ENCODE peak calls at places on chromosomes 3 and 15, in six cellular contexts. N is left colon, H is GM19239, P is SJSA1, M is tibial artery, U is smooth muscle cell of the brain vasculature. B is an unnamed sample.

GRCh38 chr3:178245385-178245778 is 290.9 kb upstream of the KCNMB2 start:
- DNase-seq in N (no peak), H (no peak), P (no peak), M (no peak), U (no peak), B (no peak)

GRCh38 chr15:88656760-88657221 is 18.0 kb downstream of the ISG20 start:
- DNase-seq in N (peak; percentile 43), H (peak; percentile 69), P (no peak), M (peak; percentile 63), U (no peak), B (no peak)

GRCh38 chr15:101313041-101313761 is 18.2 kb upstream of the SNRPA1 start:
- DNase-seq in N (no peak), H (no peak), P (no peak), M (no peak), U (no peak), B (no peak)

GRCh38 chr15:68312701-68313204 is 35.2 kb downstream of the FEM1B start:
- DNase-seq in N (no peak), H (no peak), P (no peak), M (peak; percentile 60), U (no peak), B (peak; percentile 79)

GRCh38 chr3:4417449-4417848 is 49.6 kb downstream of the SUMF1 start:
- DNase-seq in N (no peak), H (no peak), P (no peak), M (peak; percentile 69), U (peak; percentile 62), B (peak; percentile 74)

GRCh38 chr3:172312711-172313110 is 135.5 kb downstream of the GHSR start:
- DNase-seq in N (no peak), H (no peak), P (no peak), M (no peak), U (no peak), B (no peak)

GRCh38 chr3:61847784-61848462 is 286.6 kb downstream of the PTPRG start:
- DNase-seq in N (peak; percentile 50), H (no peak), P (no peak), M (peak; percentile 86), U (no peak), B (no peak)

GRCh38 chr3:129161860-129162271 is 1.0 kb upstream of the ISY1 start:
- DNase-seq in N (peak; percentile 33), H (no peak), P (no peak), M (no peak), U (no peak), B (no peak)

GRCh38 chr15:51619331-51620033 is 3.1 kb downstream of the DMXL2 start:
- DNase-seq in N (no peak), H (no peak), P (no peak), M (no peak), U (no peak), B (no peak)

GRCh38 chr3:161096771-161097367 is 8.3 kb downstream of the B3GALNT1 start:
- DNase-seq in N (peak; percentile 16), H (no peak), P (no peak), M (no peak), U (no peak), B (no peak)

GRCh38 chr15:65484876-65485275 is 32.6 kb downstream of the DPP8 start:
- DNase-seq in N (no peak), H (no peak), P (no peak), M (no peak), U (no peak), B (no peak)

B was measured in brain microvascular endothelial cell.